ENCODE peak calls at places on chromosome X, in four cellular contexts. T, G, V and Q are unnamed samples.
A peak's percentile ranks its signal among the peaks of the same experiment; 100 is the strongest.

GRCh38 chrX:33183366-33183765 is 28.0 kb downstream of the DMD start:
- DNase-seq in T (no peak), G (peak; percentile 17), V (no peak), Q (no peak)

GRCh38 chrX:45781901-45782553 is 581.4 kb upstream of the DIPK2B start:
- DNase-seq in T (peak; percentile 69), G (no peak), V (no peak), Q (no peak)

GRCh38 chrX:68989865-68990606 is 161.2 kb downstream of the EFNB1 start:
- DNase-seq in T (peak; percentile 82), G (no peak), V (no peak), Q (peak; percentile 43)

GRCh38 chrX:37746951-37747350 is 32.9 kb upstream of the CYBB start:
- DNase-seq in T (no peak), G (no peak), V (no peak), Q (no peak)

GRCh38 chrX:133185119-133185518 is 33.0 kb downstream of the TFDP3 start:
- DNase-seq in T (no peak), G (no peak), V (no peak), Q (no peak)

GRCh38 chrX:153667931-153668396 is 5.6 kb downstream of the PNCK start:
- DNase-seq in T (peak; percentile 66), G (peak; percentile 81), V (peak; percentile 91), Q (peak; percentile 33)

GRCh38 chrX:150364347-150365050 is 1.4 kb downstream of the MAMLD1 start:
- DNase-seq in T (no peak), G (peak; percentile 16), V (peak; percentile 19), Q (no peak)

GRCh38 chrX:74080165-74080564 is 223.8 kb upstream of the ZCCHC13 start:
- DNase-seq in T (no peak), G (no peak), V (no peak), Q (no peak)

GRCh38 chrX:56068274-56068758 is 163.8 kb upstream of the KLF8 start:
- DNase-seq in T (no peak), G (no peak), V (no peak), Q (no peak)

GRCh38 chrX:153969904-153970397 is 1.7 kb downstream of the HCFC1 start:
- DNase-seq in T (peak; percentile 23), G (no peak), V (peak; percentile 54), Q (no peak)

GRCh38 chrX:80578518-80579105 is 158.4 kb downstream of the TENT5D start:
- DNase-seq in T (peak; percentile 4), G (no peak), V (no peak), Q (no peak)

GRCh38 chrX:10198254-10198653 is 41.5 kb downstream of the CLCN4 start:
- DNase-seq in T (peak; percentile 44), G (no peak), V (no peak), Q (no peak)

GRCh38 chrX:12956704-12957541 is 18.0 kb upstream of the TMSB4X start:
- DNase-seq in T (peak; percentile 33), G (no peak), V (no peak), Q (peak; percentile 39)

GRCh38 chrX:118392726-118393125 is 46.8 kb downstream of the WDR44 start:
- DNase-seq in T (peak; percentile 49), G (no peak), V (no peak), Q (no peak)

GRCh38 chrX:19686876-19687275 is 171.6 kb upstream of the MAP3K15 start:
- DNase-seq in T (peak; percentile 62), G (no peak), V (no peak), Q (no peak)

GRCh38 chrX:17474892-17475291 is 99.9 kb downstream of the NHS start:
- DNase-seq in T (peak; percentile 67), G (no peak), V (no peak), Q (no peak)

GRCh38 chrX:77597090-77597489 is 149.9 kb downstream of the FGF16 start:
- DNase-seq in T (peak; percentile 32), G (no peak), V (no peak), Q (no peak)

GRCh38 chrX:75114638-75115037 is 41.4 kb downstream of the ABCB7 start:
- DNase-seq in T (no peak), G (no peak), V (no peak), Q (no peak)

GRCh38 chrX:25858273-25858880 is 279.8 kb upstream of the MAGEB18 start:
- DNase-seq in T (peak; percentile 3), G (no peak), V (no peak), Q (peak; percentile 64)

GRCh38 chrX:130771230-130771629 is 131.8 kb downstream of the ENOX2 start:
- DNase-seq in T (no peak), G (no peak), V (no peak), Q (no peak)

GRCh38 chrX:112941209-112941788 is 100.7 kb upstream of the AMOT start:
- DNase-seq in T (peak; percentile 2), G (no peak), V (no peak), Q (no peak)

GRCh38 chrX:155877288-155877687 is 3.9 kb upstream of the VAMP7 start:
- DNase-seq in T (no peak), G (no peak), V (no peak), Q (no peak)

GRCh38 chrX:14528629-14529287 is 578 bp upstream of the GLRA2 start:
- DNase-seq in T (peak; percentile 45), G (peak; percentile 18), V (peak; percentile 73), Q (no peak)

GRCh38 chrX:49166914-49167739 is 4.6 kb downstream of the MAGIX start:
- DNase-seq in T (peak; percentile 86), G (peak; percentile 75), V (peak; percentile 15), Q (no peak)

GRCh38 chrX:154594491-154594890 is 9.6 kb downstream of the CTAG1A start:
- DNase-seq in T (no peak), G (no peak), V (no peak), Q (no peak)

GRCh38 chrX:108036298-108036973 is 8.4 kb upstream of the VSIG1 start:
- DNase-seq in T (no peak), G (no peak), V (no peak), Q (peak; percentile 80)

GRCh38 chrX:117510453-117510852 is 606.2 kb downstream of the KLHL13 start:
- DNase-seq in T (no peak), G (no peak), V (no peak), Q (no peak)

GRCh38 chrX:151397741-151398070 is 700 bp downstream of the VMA21 start:
- DNase-seq in T (no peak), G (no peak), V (no peak), Q (no peak)

GRCh38 chrX:151402719-151403390 is 5.8 kb downstream of the VMA21 start:
- DNase-seq in T (no peak), G (peak; percentile 26), V (peak; percentile 52), Q (no peak)

GRCh38 chrX:151396042-151396826 is 772 bp upstream of the VMA21 start:
- DNase-seq in T (peak; percentile 74), G (peak; percentile 16), V (no peak), Q (peak; percentile 36)

GRCh38 chrX:151396827-151397740 is at the start of gene VMA21:
- DNase-seq in T (peak; percentile 88), G (peak; percentile 91), V (peak; percentile 79), Q (peak; percentile 34)

GRCh38 chrX:151398346-151398745 is 1.3 kb downstream of the VMA21 start:
- DNase-seq in T (no peak), G (no peak), V (no peak), Q (no peak)
- H3K4me3 ChIP-seq in T (no peak overlapping the region), G (peak overlapping the region; percentile 83), V (peak overlapping the region; percentile 81), Q (no peak overlapping the region)

DNA sequence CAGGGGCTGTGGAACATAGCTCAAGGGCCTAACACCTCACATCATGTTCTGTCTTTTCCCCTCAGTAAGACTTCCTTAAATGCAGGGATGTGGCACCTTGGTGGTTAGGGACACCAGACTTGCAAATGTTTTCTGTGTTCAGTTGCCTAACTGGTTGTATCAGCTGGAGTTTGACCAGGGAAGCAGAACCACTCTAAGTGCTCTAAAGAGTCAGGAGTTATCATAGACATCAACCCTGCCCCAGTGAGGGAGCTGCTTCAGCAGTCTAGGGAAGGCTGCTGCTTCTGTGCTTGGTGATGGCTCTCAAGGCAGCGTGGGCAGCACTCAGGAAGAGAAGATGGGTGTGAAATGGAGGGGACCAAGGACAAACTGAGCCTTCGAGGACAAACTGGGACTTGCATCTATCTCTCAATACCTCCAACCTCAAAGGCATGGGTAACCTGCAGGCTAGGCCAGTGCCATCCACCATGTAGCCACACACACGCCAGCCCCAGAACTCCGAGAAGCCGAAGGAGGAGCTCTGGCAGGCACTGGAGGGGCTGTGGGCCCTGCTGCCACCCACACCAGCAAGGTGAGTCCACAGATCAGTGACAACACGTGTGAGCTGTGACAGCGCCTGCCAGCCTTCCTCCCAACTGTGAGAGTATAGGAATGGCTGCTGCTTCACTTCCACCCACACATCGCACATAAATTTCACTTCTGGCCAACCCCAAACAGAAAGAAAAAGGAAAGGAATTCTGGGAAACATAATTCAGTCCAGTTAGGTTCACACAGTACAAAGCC is 422.8 kb downstream of the BCOR start:
- DNase-seq in T (no peak), G (no peak), V (no peak), Q (no peak)
- TF ChIP-seq CTCF in T (no peak), G (no peak), V (no peak), Q (no peak)

DNA sequence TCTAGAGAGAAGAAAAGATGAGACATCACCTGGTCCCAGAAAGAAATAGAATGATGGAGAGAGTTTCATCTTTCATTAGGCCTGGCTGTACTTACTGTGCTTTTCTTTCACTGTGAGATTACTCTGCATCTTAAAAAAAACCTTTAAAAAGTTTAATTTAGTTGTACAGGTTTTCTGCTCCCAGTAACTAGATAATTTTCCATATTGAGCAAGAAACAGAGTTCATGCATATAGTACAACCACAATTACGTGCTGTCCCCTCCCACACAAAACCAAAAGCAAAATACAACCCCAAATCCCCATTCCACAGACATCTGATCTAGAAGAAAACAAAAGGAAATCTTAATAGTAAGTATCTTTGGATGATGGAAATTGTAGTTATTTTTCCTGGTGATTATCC is 371.2 kb downstream of the SH2D1A start:
- DNase-seq in T (no peak), G (no peak), V (no peak), Q (no peak)
- H3K4me3 ChIP-seq in T (no peak overlapping the region), G (no peak overlapping the region), V (no peak overlapping the region), Q (no peak overlapping the region)

GRCh38 chrX:31497086-31497485 is 425.2 kb upstream of the FTHL17 start:
- DNase-seq in T (peak; percentile 29), G (no peak), V (no peak), Q (no peak)
- TF ChIP-seq CTCF in T (no peak), G (no peak), V (no peak), Q (no peak)